ENCODE peak calls at places on chromosomes 6 and 20, in four cellular contexts. D is endothelial cell of umbilical vein, S is stomach, T is sigmoid colon. G is an unnamed sample.

GRCh38 chr20:15265910-15266309 is 928.5 kb upstream of the FLRT3 start:
- DNase-seq in D (no peak), S (no peak), T (no peak), G (no peak)

GRCh38 chr6:142377112-142377848 is 75.5 kb downstream of the ADGRG6 start:
- DNase-seq in D (peak), S (peak), T (no peak), G (no peak)

GRCh38 chr6:87375315-87375714 is 30.7 kb downstream of the C6orf163 start:
- DNase-seq in D (no peak), S (no peak), T (no peak), G (no peak)

GRCh38 chr20:38437796-38438195 is 2.7 kb upstream of the SNHG17 start:
- DNase-seq in D (no peak), S (no peak), T (no peak), G (no peak)

GRCh38 chr20:45128066-45128465 is 3.8 kb upstream of the WFDC12 start:
- DNase-seq in D (no peak), S (no peak), T (no peak), G (no peak)

GRCh38 chr6:170022291-170022722 is 268.6 kb downstream of the DLL1 start:
- DNase-seq in D (no peak), S (peak), T (peak), G (no peak)

GRCh38 chr6:121961726-121962125 is 437.7 kb upstream of the HSF2 start:
- DNase-seq in D (no peak), S (no peak), T (no peak), G (no peak)

GRCh38 chr6:163836916-163837660 is 422.6 kb downstream of the QKI start:
- DNase-seq in D (no peak), S (no peak), T (no peak), G (no peak)

GRCh38 chr20:7347409-7347808 is 579.9 kb downstream of the BMP2 start:
- DNase-seq in D (no peak), S (no peak), T (no peak), G (no peak)

GRCh38 chr20:14957416-14957815 is 620.0 kb upstream of the FLRT3 start:
- DNase-seq in D (no peak), S (no peak), T (no peak), G (no peak)

GRCh38 chr6:17207281-17207680 is 73.9 kb upstream of the RBM24 start:
- DNase-seq in D (no peak), S (no peak), T (no peak), G (no peak)

GRCh38 chr20:41329435-41330342 is 10.9 kb upstream of the LPIN3 start:
- DNase-seq in D (peak), S (peak), T (peak), G (peak)

GRCh38 chr6:134468633-134469032 is 150.7 kb upstream of the SGK1 start:
- DNase-seq in D (no peak), S (no peak), T (no peak), G (no peak)

GRCh38 chr20:49484180-49485140 is 2.0 kb upstream of the KCNB1 start:
- DNase-seq in D (peak), S (peak), T (peak), G (peak)

GRCh38 chr6:143232849-143233248 is 172.2 kb downstream of the AIG1 start:
- DNase-seq in D (peak), S (peak), T (no peak), G (no peak)

GRCh38 chr6:18656506-18656905 is 269.4 kb downstream of the RNF144B start:
- DNase-seq in D (no peak), S (no peak), T (no peak), G (no peak)

GRCh38 chr6:160110724-160111123 is 10.9 kb upstream of the SLC22A1 start:
- DNase-seq in D (no peak), S (no peak), T (no peak), G (no peak)

GRCh38 chr20:12049125-12049524 is 131.4 kb downstream of the BTBD3 start:
- DNase-seq in D (peak), S (no peak), T (no peak), G (no peak)

GRCh38 chr20:48686238-48687096 is 141.3 kb downstream of the PREX1 start:
- DNase-seq in D (peak), S (peak), T (no peak), G (no peak)

GRCh38 chr6:112639436-112639835 is 292.3 kb downstream of the RFPL4B start:
- DNase-seq in D (peak), S (no peak), T (no peak), G (no peak)

GRCh38 chr6:3456794-3457709 is at the start of gene SLC22A23:
- DNase-seq in D (peak), S (peak), T (peak), G (no peak)

GRCh38 chr20:4062721-4063606 is 47.6 kb upstream of the RNF24 start:
- DNase-seq in D (no peak), S (no peak), T (peak), G (peak)

GRCh38 chr6:12404651-12405050 is 114.5 kb downstream of the EDN1 start:
- DNase-seq in D (no peak), S (no peak), T (no peak), G (no peak)

GRCh38 chr6:145313041-145313855 is 422.1 kb downstream of the EPM2A start:
- DNase-seq in D (no peak), S (no peak), T (no peak), G (no peak)

GRCh38 chr6:116764961-116765841 is at the start of gene FAM162B:
- DNase-seq in D (peak), S (no peak), T (peak), G (no peak)

GRCh38 chr6:108115598-108116058 is 41.1 kb upstream of the OSTM1 start:
- DNase-seq in D (peak), S (peak), T (no peak), G (no peak)

GRCh38 chr20:46463852-46464251 is 49.5 kb downstream of the ZNF334 start:
- DNase-seq in D (no peak), S (no peak), T (no peak), G (no peak)

GRCh38 chr6:97215157-97215769 is 67.8 kb downstream of the MMS22L start:
- DNase-seq in D (peak), S (no peak), T (no peak), G (no peak)
- TF ChIP-seq CTCF in D (peak), S (no peak), T (no peak), G (no peak)

GRCh38 chr20:63917811-63918210 is 22.9 kb downstream of the DNAJC5 start:
- DNase-seq in D (no peak), S (no peak), T (no peak), G (no peak)

GRCh38 chr20:63911171-63911570 is 16.2 kb downstream of the DNAJC5 start:
- DNase-seq in D (no peak), S (peak), T (no peak), G (no peak)

GRCh38 chr20:63913768-63914167 is 18.8 kb downstream of the DNAJC5 start:
- DNase-seq in D (no peak), S (no peak), T (no peak), G (no peak)

GRCh38 chr20:63919130-63919529 is 24.2 kb downstream of the DNAJC5 start:
- DNase-seq in D (no peak), S (no peak), T (no peak), G (no peak)

DNA sequence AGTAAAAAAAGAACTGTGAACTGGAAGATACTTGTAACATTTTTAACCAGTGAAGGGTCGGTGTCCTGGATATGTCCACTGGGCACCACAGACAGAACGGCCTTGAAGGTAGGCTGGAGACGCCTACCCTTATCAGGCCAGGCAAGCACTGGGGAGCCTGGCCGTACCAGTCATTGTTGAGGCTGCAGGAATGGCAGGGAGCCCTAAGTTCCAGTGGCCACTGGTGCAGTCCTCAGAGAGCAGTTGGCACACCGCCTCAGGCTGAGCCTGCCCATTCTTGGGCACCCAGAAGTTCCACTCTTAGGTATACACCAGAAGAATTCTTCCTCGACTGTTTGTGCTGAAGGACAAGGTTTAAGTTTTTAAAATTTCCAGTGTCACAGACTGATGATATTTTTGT is 20.5 kb downstream of the DNAJC5 start:
- DNase-seq in D (no peak), S (peak), T (no peak), G (no peak)
- H3K27ac ChIP-seq in D (no peak), S (peak), T (no peak), G (no peak)

DNA sequence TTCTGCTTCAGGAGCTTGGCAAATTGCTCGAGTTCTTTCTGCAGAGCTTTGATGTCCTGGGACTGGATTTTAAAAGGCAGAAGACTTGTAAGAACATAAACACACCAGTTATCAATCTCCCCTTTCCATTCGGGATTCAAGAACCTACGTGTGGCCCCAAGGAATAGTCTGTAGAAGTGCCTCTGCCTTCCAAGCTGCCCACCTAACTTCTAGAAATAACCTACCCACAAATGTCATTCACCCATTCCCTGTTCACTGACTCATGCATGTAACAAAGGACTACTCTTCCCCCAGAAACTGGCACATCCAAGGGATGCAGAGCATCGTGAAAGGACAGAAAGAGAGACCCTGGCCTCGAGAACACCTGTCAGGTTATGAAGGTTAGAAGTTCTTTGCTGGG is 4.5 kb downstream of the POU5F1 start:
- DNase-seq in D (no peak), S (no peak), T (no peak), G (no peak)
- H3K4me3 ChIP-seq in D (no peak), S (no peak), T (no peak), G (no peak)

GRCh38 chr6:41334482-41335023 is 855 bp upstream of the NCR2 start:
- DNase-seq in D (no peak), S (no peak), T (no peak), G (no peak)
- TF ChIP-seq CTCF in D (no peak), S (no peak), T (no peak), G (no peak)